ENCODE peak calls at places on chromosomes 7 and 10, in four cellular contexts. O is gastrocnemius medialis, C is mesendoderm, V is lower lobe of right lung. A is an unnamed sample. For H3K4me1, the result is how much of the 10 kb centered on the place peaks cover.

GRCh38 chr7:11648980-11649379 is 183.0 kb downstream of the THSD7A start:
- DNase-seq in O (no peak), C (no peak), V (no peak), A (no peak)

GRCh38 chr10:77983384-77984341 is 45.7 kb downstream of the POLR3A start:
- DNase-seq in O (no peak), C (no peak), V (no peak), A (peak)

GRCh38 chr10:17872191-17873091 is 63.3 kb downstream of the MRC1 start:
- DNase-seq in O (no peak), C (peak), V (no peak), A (no peak)

GRCh38 chr7:27900006-27900405 is 160.0 kb downstream of the TAX1BP1 start:
- DNase-seq in O (no peak), C (no peak), V (no peak), A (no peak)

GRCh38 chr7:5183155-5183554 is 6.9 kb upstream of the WIPI2 start:
- DNase-seq in O (no peak), C (no peak), V (no peak), A (no peak)

GRCh38 chr7:147438216-147438615 is 1152.3 kb upstream of the C7orf33 start:
- DNase-seq in O (no peak), C (no peak), V (no peak), A (no peak)

GRCh38 chr10:59537451-59537850 is 172.2 kb downstream of the SLC16A9 start:
- DNase-seq in O (no peak), C (no peak), V (no peak), A (no peak)

GRCh38 chr7:134056816-134057215 is 70.3 kb upstream of the LRGUK start:
- DNase-seq in O (no peak), C (no peak), V (no peak), A (no peak)

GRCh38 chr10:97422921-97423420 is 3.0 kb upstream of the PGAM1 start:
- DNase-seq in O (no peak), C (no peak), V (no peak), A (no peak)

GRCh38 chr7:90596745-90597526 is 815 bp downstream of the CDK14 start:
- DNase-seq in O (no peak), C (peak), V (no peak), A (no peak)

GRCh38 chr10:75755528-75755927 is 324.1 kb downstream of the LRMDA start:
- DNase-seq in O (no peak), C (no peak), V (no peak), A (no peak)

GRCh38 chr10:60574388-60574787 is 184.7 kb upstream of the ANK3 start:
- DNase-seq in O (no peak), C (no peak), V (no peak), A (no peak)

GRCh38 chr10:92695679-92696605 is 6.2 kb downstream of the HHEX start:
- DNase-seq in O (no peak), C (no peak), V (no peak), A (peak)

DNA sequence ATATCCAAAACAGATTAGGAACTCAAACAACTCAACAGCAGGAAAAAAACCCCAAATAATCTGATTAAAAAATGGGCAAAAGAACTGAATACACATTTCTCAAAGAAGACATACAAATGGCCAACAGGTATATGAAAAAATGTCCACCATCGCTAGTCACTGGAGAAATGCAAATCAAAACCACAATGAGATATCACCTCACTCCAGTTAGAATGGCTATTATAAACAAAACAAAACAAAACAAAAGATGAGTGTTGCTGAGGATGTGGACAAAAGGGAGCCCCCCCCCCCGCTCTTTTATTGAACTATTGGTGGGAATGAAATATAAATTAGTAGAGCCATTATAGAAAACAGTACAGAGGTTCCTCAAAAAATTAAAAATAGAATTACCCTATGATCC is 77.8 kb upstream of the RHEB start:
- DNase-seq in O (no peak), C (no peak), V (no peak), A (no peak)
- H3K4me1 ChIP-seq in O (under half), C (under half), V (under half), A (under half)

GRCh38 chr7:26198133-26198780 is 2.3 kb downstream of the HNRNPA2B1 start:
- DNase-seq in O (no peak), C (no peak), V (no peak), A (no peak)

GRCh38 chr7:26195182-26195581 is 5.4 kb downstream of the HNRNPA2B1 start:
- DNase-seq in O (no peak), C (no peak), V (no peak), A (no peak)

GRCh38 chr7:26197153-26198115 is 3.1 kb downstream of the HNRNPA2B1 start:
- DNase-seq in O (no peak), C (no peak), V (no peak), A (no peak)

GRCh38 chr7:26195867-26196266 is 4.7 kb downstream of the HNRNPA2B1 start:
- DNase-seq in O (no peak), C (no peak), V (no peak), A (no peak)

DNA sequence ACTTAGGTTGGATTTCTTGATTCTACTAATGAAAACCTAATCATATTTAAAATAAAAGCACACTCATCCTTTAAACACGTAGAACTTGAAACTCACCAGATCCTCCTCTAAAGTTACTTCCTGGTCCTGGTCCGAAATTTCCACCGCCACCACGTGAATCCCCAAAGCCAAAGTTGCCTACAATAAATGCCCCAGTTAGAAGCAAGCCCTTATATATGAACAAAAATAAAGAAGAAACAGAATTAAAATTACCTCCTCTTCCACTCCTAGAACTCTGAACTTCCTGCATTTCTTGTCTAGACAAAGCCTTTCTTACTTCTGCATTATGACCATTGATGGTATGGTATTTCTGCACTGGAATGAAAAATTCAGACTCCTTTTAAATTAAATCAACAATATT is 4.2 kb downstream of the HNRNPA2B1 start:
- DNase-seq in O (no peak), C (no peak), V (no peak), A (no peak)
- H3K4me1 ChIP-seq in O (half or more), C (under half), V (half or more), A (under half)

GRCh38 chr10:132464256-132465192 is 67.5 kb downstream of the PWWP2B start:
- DNase-seq in O (peak), C (no peak), V (peak), A (peak)

GRCh38 chr10:132465889-132466519 is 69.0 kb downstream of the PWWP2B start:
- DNase-seq in O (no peak), C (no peak), V (peak), A (no peak)

GRCh38 chr10:132463333-132464255 is 66.6 kb downstream of the PWWP2B start:
- DNase-seq in O (peak), C (no peak), V (no peak), A (peak)

GRCh38 chr10:132466520-132467463 is 69.8 kb downstream of the PWWP2B start:
- DNase-seq in O (no peak), C (no peak), V (peak), A (no peak)

DNA sequence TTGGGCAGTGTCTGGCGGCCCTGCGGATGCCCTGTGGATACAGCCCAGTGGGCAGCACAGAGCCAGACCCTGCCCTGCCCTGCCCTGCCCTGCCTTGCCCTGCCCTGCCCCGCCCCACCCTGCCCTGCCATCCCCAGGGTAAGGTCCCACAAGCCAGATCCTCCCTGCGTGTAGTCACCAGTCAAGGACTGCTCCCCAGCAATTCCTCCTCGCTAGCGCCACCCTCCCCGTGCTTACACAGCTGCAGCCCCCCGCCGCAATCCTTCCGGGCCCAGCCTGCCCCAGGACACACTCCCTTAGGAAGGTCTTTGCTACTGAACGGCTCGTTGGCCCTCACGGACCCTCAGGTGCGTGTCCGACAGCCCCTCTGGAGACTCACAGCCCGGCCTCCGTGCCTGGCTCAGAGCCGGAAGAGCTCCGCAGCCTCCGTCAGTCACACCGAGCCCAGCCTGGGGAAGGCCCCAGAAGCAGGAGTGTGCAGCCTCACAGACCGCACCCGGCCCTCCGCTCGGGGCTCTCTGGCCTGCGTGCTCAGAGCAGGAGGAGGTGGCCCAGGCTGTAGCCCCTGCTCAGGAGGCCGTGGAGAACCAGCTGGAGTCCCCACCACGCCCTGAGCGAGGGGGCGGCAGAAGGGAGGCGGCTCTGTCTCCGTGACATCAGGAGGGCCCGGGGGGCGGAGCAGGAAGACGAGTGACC is 68.3 kb downstream of the PWWP2B start:
- DNase-seq in O (no peak), C (no peak), V (peak), A (no peak)
- H3K4me1 ChIP-seq in O (under half), C (under half), V (under half), A (under half)

GRCh38 chr7:150784954-150785353 is 15.2 kb downstream of the TMEM176B start:
- DNase-seq in O (no peak), C (no peak), V (no peak), A (no peak)
- H3K4me1 ChIP-seq in O (under half), C (under half), V (half or more), A (under half)

DNA sequence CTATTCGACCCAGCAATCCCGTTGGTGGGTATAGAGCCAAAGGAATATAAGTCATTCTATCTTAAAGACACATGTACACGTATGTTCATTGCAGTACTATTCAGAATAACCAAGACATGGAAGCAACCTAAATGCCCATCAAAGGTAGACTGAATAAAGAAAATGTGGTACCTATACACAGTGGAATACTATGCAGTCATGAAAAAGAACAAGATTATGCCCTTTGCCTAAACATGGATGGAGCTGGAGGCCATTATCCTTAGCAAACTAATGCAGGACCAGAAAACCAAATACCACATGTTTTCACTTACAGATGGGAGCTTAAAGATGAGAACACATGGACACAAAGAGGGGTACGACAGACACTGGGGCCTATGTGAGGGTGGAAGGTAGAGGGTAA is 845.3 kb downstream of the TYW1 start:
- DNase-seq in O (no peak), C (no peak), V (no peak), A (no peak)
- H3K4me1 ChIP-seq in O (under half), C (under half), V (under half), A (under half)

DNA sequence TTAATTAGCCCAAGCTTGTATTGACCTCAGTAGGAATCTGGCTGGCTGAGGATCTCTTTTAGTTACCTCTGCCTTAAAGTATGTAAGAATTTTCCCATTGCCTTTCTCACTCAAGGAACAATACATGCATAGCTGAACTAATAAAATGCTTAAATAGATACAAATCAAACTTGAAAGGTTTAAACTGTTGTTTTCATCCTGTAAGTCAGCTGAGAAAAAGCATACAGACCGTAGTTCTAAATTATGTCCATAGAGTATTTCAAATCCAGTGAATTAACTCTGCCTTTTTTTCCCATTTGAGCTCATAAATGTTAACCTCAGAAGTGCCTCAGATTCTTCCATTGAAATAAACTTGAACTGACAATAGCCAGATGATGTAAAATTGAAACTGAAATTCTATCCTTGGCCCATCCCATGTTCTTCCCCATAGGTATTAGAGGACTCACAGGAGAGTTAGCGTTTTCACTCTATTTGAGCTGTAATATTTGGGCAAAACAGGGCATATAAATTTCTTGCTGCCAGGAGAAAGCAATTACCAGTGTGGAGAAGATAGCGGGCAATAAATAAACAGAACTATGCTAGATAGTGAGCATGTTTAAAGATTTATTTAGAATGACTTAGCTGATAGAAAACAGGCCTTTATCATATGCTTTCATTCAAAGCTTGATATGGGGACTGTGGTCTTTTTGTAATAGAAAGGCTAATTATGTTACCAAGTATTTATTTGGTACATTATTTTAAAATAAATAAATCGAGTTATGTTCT is 163.7 kb downstream of the WNT2 start:
- DNase-seq in O (no peak), C (no peak), V (no peak), A (no peak)
- H3K4me1 ChIP-seq in O (half or more), C (under half), V (under half), A (under half)

DNA sequence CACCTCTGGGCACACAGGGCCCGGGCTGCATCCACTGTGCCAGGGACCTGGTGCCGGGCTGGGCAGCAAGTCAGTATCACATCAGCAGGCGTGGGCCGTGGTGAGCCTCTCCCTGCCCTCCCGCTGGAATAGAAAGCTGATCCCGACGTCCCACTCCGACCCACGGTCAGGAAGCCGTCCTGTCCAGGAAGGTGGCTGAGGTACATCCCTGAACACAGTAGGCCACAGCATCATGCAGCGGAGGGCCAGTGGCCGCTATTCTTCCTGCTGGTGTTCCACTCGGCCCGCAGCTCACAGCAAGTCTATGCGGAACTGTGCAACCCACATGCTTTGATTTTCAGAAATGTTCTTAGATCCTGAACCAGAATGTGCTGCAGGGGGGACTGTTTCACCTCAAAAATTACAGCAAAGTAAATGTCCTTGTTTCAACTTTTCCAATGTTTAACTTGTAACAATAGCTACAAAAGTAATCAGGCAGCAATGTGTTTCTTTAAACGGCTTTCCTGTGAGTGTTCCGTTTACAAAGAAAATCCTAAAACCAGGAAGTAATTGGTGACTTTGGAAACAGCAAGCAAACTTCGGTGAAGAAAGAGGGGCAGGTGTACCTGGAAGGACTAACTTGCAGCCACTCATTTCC is 676 bp upstream of the GPR146 start:
- DNase-seq in O (no peak), C (no peak), V (no peak), A (no peak)
- H3K4me1 ChIP-seq in O (under half), C (under half), V (half or more), A (under half)

GRCh38 chr7:6382797-6383196 is 65.0 kb downstream of the DAGLB start:
- DNase-seq in O (no peak), C (no peak), V (no peak), A (no peak)

GRCh38 chr7:6379881-6380280 is 67.9 kb downstream of the DAGLB start:
- DNase-seq in O (no peak), C (no peak), V (no peak), A (no peak)

GRCh38 chr7:6380310-6381095 is 67.3 kb downstream of the DAGLB start:
- DNase-seq in O (no peak), C (no peak), V (no peak), A (no peak)

GRCh38 chr7:6375346-6376101 is 72.2 kb downstream of the DAGLB start:
- DNase-seq in O (no peak), C (no peak), V (no peak), A (no peak)

GRCh38 chr7:6376820-6377219 is 70.9 kb downstream of the DAGLB start:
- DNase-seq in O (no peak), C (no peak), V (no peak), A (no peak)
- H3K4me1 ChIP-seq in O (under half), C (under half), V (half or more), A (under half)

GRCh38 chr10:103784089-103784488 is 71.3 kb downstream of the SH3PXD2A start:
- DNase-seq in O (no peak), C (no peak), V (no peak), A (no peak)

GRCh38 chr10:103783686-103784085 is 71.7 kb downstream of the SH3PXD2A start:
- DNase-seq in O (no peak), C (no peak), V (no peak), A (no peak)

GRCh38 chr10:103780242-103781149 is 74.9 kb downstream of the SH3PXD2A start:
- DNase-seq in O (no peak), C (no peak), V (no peak), A (no peak)

GRCh38 chr10:103778358-103779139 is 76.8 kb downstream of the SH3PXD2A start:
- DNase-seq in O (no peak), C (peak), V (peak), A (no peak)

GRCh38 chr10:103781329-103782061 is 73.9 kb downstream of the SH3PXD2A start:
- DNase-seq in O (no peak), C (peak), V (no peak), A (no peak)
- H3K4me1 ChIP-seq in O (half or more), C (under half), V (under half), A (under half)

A was measured in ascending aorta.